ENCODE peak calls at places on chromosomes 4 and X, in four cellular contexts. One of them, this sample, is unnamed.

GRCh38 chr4:33998204-33998603 is 2246.1 kb downstream of the ARAP2 start:
- DNase-seq in choroid plexus epithelial cell: peak
- DNase-seq in COR-L47: peak
- DNase-seq in suprapubic skin: no peak
- DNase-seq in this sample: no peak

GRCh38 chrX:113330416-113330815 is 489.8 kb upstream of the AMOT start:
- DNase-seq in suprapubic skin: no peak
- DNase-seq in COR-L47: no peak
- DNase-seq in choroid plexus epithelial cell: no peak
- DNase-seq in this sample: no peak

GRCh38 chr4:53905935-53906377 is 158.4 kb downstream of the CHIC2 start:
- DNase-seq in choroid plexus epithelial cell: peak
- DNase-seq in suprapubic skin: no peak
- DNase-seq in COR-L47: no peak
- DNase-seq in this sample: no peak

GRCh38 chr4:180539284-180539683 is 1703.9 kb upstream of the TENM3 start:
- DNase-seq in choroid plexus epithelial cell: no peak
- DNase-seq in suprapubic skin: no peak
- DNase-seq in COR-L47: no peak
- DNase-seq in this sample: no peak

GRCh38 chr4:21451032-21451431 is 497.5 kb downstream of the KCNIP4 start:
- DNase-seq in COR-L47: no peak
- DNase-seq in choroid plexus epithelial cell: peak
- DNase-seq in suprapubic skin: no peak
- DNase-seq in this sample: no peak

GRCh38 chr4:140800686-140801085 is 44.5 kb upstream of the TBC1D9 start:
- DNase-seq in choroid plexus epithelial cell: no peak
- DNase-seq in suprapubic skin: no peak
- DNase-seq in COR-L47: no peak
- DNase-seq in this sample: no peak

GRCh38 chr4:106707776-106708603 is 328.1 kb downstream of the DKK2 start:
- DNase-seq in COR-L47: no peak
- DNase-seq in suprapubic skin: no peak
- DNase-seq in choroid plexus epithelial cell: peak
- DNase-seq in this sample: no peak

GRCh38 chrX:52139545-52139895 is 45.2 kb upstream of the MAGED4 start:
- DNase-seq in COR-L47: no peak
- DNase-seq in suprapubic skin: no peak
- DNase-seq in choroid plexus epithelial cell: no peak
- DNase-seq in this sample: no peak

GRCh38 chr4:78951862-78952472 is 12.7 kb upstream of the PAQR3 start:
- DNase-seq in suprapubic skin: no peak
- DNase-seq in COR-L47: peak
- DNase-seq in choroid plexus epithelial cell: peak
- DNase-seq in this sample: no peak

GRCh38 chr4:147547314-147548056 is 66.6 kb downstream of the EDNRA start:
- DNase-seq in choroid plexus epithelial cell: peak
- DNase-seq in suprapubic skin: no peak
- DNase-seq in COR-L47: no peak
- DNase-seq in this sample: no peak

GRCh38 chr4:134935320-134935719 is 733.7 kb upstream of the PABPC4L start:
- DNase-seq in choroid plexus epithelial cell: peak
- DNase-seq in suprapubic skin: no peak
- DNase-seq in COR-L47: no peak
- DNase-seq in this sample: no peak

GRCh38 chrX:97330150-97330549 is 446.4 kb downstream of the RPA4 start:
- DNase-seq in choroid plexus epithelial cell: peak
- DNase-seq in suprapubic skin: no peak
- DNase-seq in COR-L47: no peak
- DNase-seq in this sample: no peak

GRCh38 chr4:82739292-82740190 is 59.1 kb downstream of the SCD5 start:
- DNase-seq in COR-L47: no peak
- DNase-seq in choroid plexus epithelial cell: peak
- DNase-seq in suprapubic skin: no peak
- DNase-seq in this sample: peak

GRCh38 chr4:149985981-149986380 is 92.3 kb upstream of the DCLK2 start:
- DNase-seq in suprapubic skin: no peak
- DNase-seq in COR-L47: no peak
- DNase-seq in choroid plexus epithelial cell: no peak
- DNase-seq in this sample: no peak

GRCh38 chr4:59920414-59920813 is 1279.7 kb upstream of the ADGRL3 start:
- DNase-seq in choroid plexus epithelial cell: no peak
- DNase-seq in suprapubic skin: no peak
- DNase-seq in COR-L47: peak
- DNase-seq in this sample: no peak

GRCh38 chr4:176653406-176654220 is 139.1 kb downstream of the VEGFC start:
- DNase-seq in suprapubic skin: no peak
- DNase-seq in COR-L47: no peak
- DNase-seq in choroid plexus epithelial cell: peak
- DNase-seq in this sample: no peak

GRCh38 chr4:119132306-119132705 is 3.3 kb upstream of the MYOZ2 start:
- DNase-seq in COR-L47: no peak
- DNase-seq in suprapubic skin: no peak
- DNase-seq in choroid plexus epithelial cell: no peak
- DNase-seq in this sample: no peak

GRCh38 chrX:74421181-74422028 is at the start of gene SLC16A2:
- DNase-seq in suprapubic skin: peak
- DNase-seq in COR-L47: no peak
- DNase-seq in choroid plexus epithelial cell: peak
- DNase-seq in this sample: peak

GRCh38 chr4:2649604-2650114 is 106.5 kb downstream of the TNIP2 start:
- DNase-seq in suprapubic skin: no peak
- DNase-seq in COR-L47: no peak
- DNase-seq in choroid plexus epithelial cell: no peak
- DNase-seq in this sample: no peak

GRCh38 chrX:103607385-103608304 is at the start of gene TCEAL3:
- DNase-seq in suprapubic skin: peak
- DNase-seq in choroid plexus epithelial cell: peak
- DNase-seq in COR-L47: peak
- DNase-seq in this sample: peak

GRCh38 chr4:152944678-152945320 is 8.7 kb downstream of the FHDC1 start:
- DNase-seq in choroid plexus epithelial cell: no peak
- DNase-seq in COR-L47: no peak
- DNase-seq in suprapubic skin: no peak
- DNase-seq in this sample: no peak

This sample was measured in activated B cell treated with CpG ODN at 0.5 μM for 24 hours.